ENCODE peak calls at places on chromosome 1, in five cellular contexts. One of them, this sample, is unnamed.

GRCh38 chr1:206663832-206664652 is 20.7 kb upstream of the MAPKAPK2 start:
- DNase-seq in NCI-H82: peak
- DNase-seq in cardiac fibroblast: peak
- DNase-seq in ACHN: peak
- DNase-seq in CD8-positive, alpha-beta memory T cell: peak
- DNase-seq in this sample: peak

GRCh38 chr1:86515597-86515996 is 31.3 kb upstream of the CLCA4 start:
- DNase-seq in ACHN: peak
- DNase-seq in CD8-positive, alpha-beta memory T cell: no peak
- DNase-seq in NCI-H82: peak
- DNase-seq in cardiac fibroblast: peak
- DNase-seq in this sample: no peak

GRCh38 chr1:85626818-85627217 is 46.3 kb downstream of the CCN1 start:
- DNase-seq in ACHN: no peak
- DNase-seq in NCI-H82: no peak
- DNase-seq in cardiac fibroblast: no peak
- DNase-seq in CD8-positive, alpha-beta memory T cell: no peak
- DNase-seq in this sample: no peak

GRCh38 chr1:58592521-58593134 is 15.6 kb upstream of the TACSTD2 start:
- DNase-seq in ACHN: peak
- DNase-seq in CD8-positive, alpha-beta memory T cell: no peak
- DNase-seq in cardiac fibroblast: peak
- DNase-seq in NCI-H82: no peak
- DNase-seq in this sample: no peak

GRCh38 chr1:27382950-27383627 is at the start of gene CD164L2:
- DNase-seq in NCI-H82: peak
- DNase-seq in CD8-positive, alpha-beta memory T cell: peak
- DNase-seq in ACHN: no peak
- DNase-seq in cardiac fibroblast: no peak
- DNase-seq in this sample: no peak

GRCh38 chr1:242605521-242605920 is 81.0 kb upstream of the PLD5 start:
- DNase-seq in ACHN: no peak
- DNase-seq in NCI-H82: no peak
- DNase-seq in cardiac fibroblast: no peak
- DNase-seq in CD8-positive, alpha-beta memory T cell: no peak
- DNase-seq in this sample: no peak

GRCh38 chr1:5646486-5646885 is 345.7 kb downstream of the NPHP4 start:
- DNase-seq in CD8-positive, alpha-beta memory T cell: no peak
- DNase-seq in cardiac fibroblast: no peak
- DNase-seq in NCI-H82: no peak
- DNase-seq in ACHN: no peak
- DNase-seq in this sample: no peak

GRCh38 chr1:35642472-35642955 is 1.2 kb upstream of the PSMB2 start:
- DNase-seq in cardiac fibroblast: peak
- DNase-seq in CD8-positive, alpha-beta memory T cell: no peak
- DNase-seq in ACHN: peak
- DNase-seq in NCI-H82: no peak
- DNase-seq in this sample: no peak

GRCh38 chr1:181092883-181093282 is 4.4 kb downstream of the IER5 start:
- DNase-seq in ACHN: no peak
- DNase-seq in NCI-H82: no peak
- DNase-seq in CD8-positive, alpha-beta memory T cell: no peak
- DNase-seq in cardiac fibroblast: no peak
- DNase-seq in this sample: no peak

GRCh38 chr1:168468822-168469221 is 75.0 kb downstream of the XCL2 start:
- DNase-seq in cardiac fibroblast: no peak
- DNase-seq in NCI-H82: no peak
- DNase-seq in CD8-positive, alpha-beta memory T cell: no peak
- DNase-seq in ACHN: no peak
- DNase-seq in this sample: no peak